ENCODE peak calls at places on chromosomes 11 and 22, in seven cellular contexts. B is stimulated activated CD4-positive, alpha-beta T cell treated with anti-CD3 and anti-CD28 coated beads, Interleukin-4, amount 100 ng/mL, for 24 hours; R is nephron progenitor cell; E is colonic mucosa; A is activated CD4-positive, CD25-positive, alpha-beta regulatory T cell treated with anti-CD3 and anti-CD28 coated beads, Interleukin-2, amount 50 U/mL, for 72 hours; H is psoas muscle; X is cardiac muscle cell. Q is an unnamed sample.

GRCh38 chr22:35205141-35205775 is 52.0 kb upstream of the HMGXB4 start:
- DNase-seq in B (no peak), R (peak), E (no peak), A (no peak), H (no peak), X (peak), Q (no peak)

GRCh38 chr11:112504056-112504455 is 243.4 kb upstream of the PLET1 start:
- DNase-seq in B (no peak), R (no peak), E (no peak), A (no peak), H (no peak), X (no peak), Q (no peak)

GRCh38 chr22:37154925-37155712 is 5.4 kb upstream of the IL2RB start:
- DNase-seq in B (no peak), R (no peak), E (no peak), A (no peak), H (no peak), X (no peak), Q (no peak)

GRCh38 chr11:64960719-64961118 is 11.2 kb downstream of the MAJIN start:
- DNase-seq in B (no peak), R (no peak), E (no peak), A (no peak), H (no peak), X (no peak), Q (no peak)

GRCh38 chr11:128843198-128843766 is 23.8 kb downstream of the KCNJ1 start:
- DNase-seq in B (no peak), R (no peak), E (no peak), A (no peak), H (no peak), X (no peak), Q (no peak)

GRCh38 chr22:29269731-29270474 is 1.8 kb downstream of the EWSR1 start:
- DNase-seq in B (no peak), R (no peak), E (peak), A (no peak), H (no peak), X (peak), Q (no peak)

GRCh38 chr11:18699269-18699596 is 654 bp downstream of the TMEM86A start:
- DNase-seq in B (no peak), R (no peak), E (no peak), A (no peak), H (no peak), X (no peak), Q (no peak)

GRCh38 chr11:70772950-70773349 is 374.6 kb downstream of the CTTN start:
- DNase-seq in B (no peak), R (no peak), E (no peak), A (no peak), H (no peak), X (peak), Q (no peak)

GRCh38 chr11:14443642-14444041 is 56.0 kb downstream of the COPB1 start:
- DNase-seq in B (no peak), R (no peak), E (peak), A (no peak), H (no peak), X (peak), Q (no peak)

GRCh38 chr11:10295056-10295901 is 1.3 kb upstream of the SBF2 start:
- DNase-seq in B (no peak), R (no peak), E (peak), A (no peak), H (no peak), X (no peak), Q (no peak)

GRCh38 chr22:46070722-46071450 is 79.4 kb upstream of the PPARA start:
- DNase-seq in B (peak), R (peak), E (peak), A (peak), H (peak), X (peak), Q (no peak)

GRCh38 chr11:111298466-111299110 is at the start of gene POU2AF3:
- DNase-seq in B (no peak), R (no peak), E (no peak), A (no peak), H (no peak), X (no peak), Q (no peak)